ENCODE peak calls at places on chromosome 12, in five cellular contexts. J is body of pancreas, V is small intestine, B is tibial artery, U is heart left ventricle. T is an unnamed sample.

GRCh38 chr12:3998968-3999792 is 126.0 kb upstream of the PARP11 start:
- DNase-seq in J (peak), V (peak), B (no peak), U (no peak), T (no peak)

GRCh38 chr12:113469224-113469652 is 2.4 kb downstream of the LHX5 start:
- DNase-seq in J (no peak), V (no peak), B (no peak), U (no peak), T (no peak)

GRCh38 chr12:69435644-69436043 is 34.5 kb upstream of the FRS2 start:
- DNase-seq in J (no peak), V (no peak), B (no peak), U (no peak), T (no peak)

GRCh38 chr12:32083489-32083888 is 23.2 kb upstream of the BICD1 start:
- DNase-seq in J (no peak), V (no peak), B (no peak), U (no peak), T (no peak)

GRCh38 chr12:25420116-25420515 is 133.0 kb downstream of the LMNTD1 start:
- DNase-seq in J (no peak), V (no peak), B (no peak), U (no peak), T (no peak)

GRCh38 chr12:123062682-123063426 is 82.4 kb downstream of the ARL6IP4 start:
- DNase-seq in J (peak), V (peak), B (peak), U (peak), T (no peak)

GRCh38 chr12:3214508-3215365 is 137.6 kb downstream of the TSPAN9 start:
- DNase-seq in J (no peak), V (no peak), B (no peak), U (no peak), T (no peak)

GRCh38 chr12:106645074-106645421 is 62.2 kb downstream of the RFX4 start:
- DNase-seq in J (peak), V (peak), B (no peak), U (no peak), T (peak)

GRCh38 chr12:24409868-24410267 is 460.4 kb upstream of the SOX5 start:
- DNase-seq in J (no peak), V (no peak), B (no peak), U (no peak), T (no peak)

GRCh38 chr12:11719678-11720099 is 70.2 kb downstream of the ETV6 start:
- DNase-seq in J (peak), V (no peak), B (peak), U (peak), T (no peak)

GRCh38 chr12:70245458-70245857 is 2.2 kb downstream of the CNOT2 start:
- DNase-seq in J (no peak), V (no peak), B (no peak), U (no peak), T (no peak)

GRCh38 chr12:59472273-59472672 is 123.6 kb upstream of the SLC16A7 start:
- DNase-seq in J (no peak), V (no peak), B (no peak), U (no peak), T (no peak)

DNA sequence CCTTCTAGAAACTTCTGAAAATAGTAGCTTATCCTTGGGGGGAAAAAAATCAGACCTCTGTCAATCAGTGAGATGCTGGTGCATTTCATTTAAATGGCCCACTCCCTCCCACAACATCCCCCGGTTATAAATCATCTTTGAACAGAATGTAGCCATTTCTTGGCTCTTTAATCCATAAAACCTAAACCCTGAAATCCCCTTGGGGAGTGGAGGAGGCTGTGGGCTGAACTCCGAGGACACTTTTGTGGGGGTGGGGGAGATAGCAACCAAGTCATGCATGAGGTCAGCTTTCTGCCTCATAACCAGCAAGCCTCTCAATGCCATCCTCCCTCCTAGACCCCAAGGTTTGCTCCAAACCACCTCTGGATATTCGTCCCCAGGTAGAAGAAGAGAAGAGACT is 21.0 kb downstream of the HRK start:
- DNase-seq in J (no peak), V (no peak), B (no peak), U (no peak), T (no peak)
- H3K4me3 ChIP-seq in J (no peak), V (no peak), B (peak), U (peak), T (no peak)

GRCh38 chr12:54231236-54231635 is 42.5 kb upstream of the SMUG1 start:
- DNase-seq in J (no peak), V (no peak), B (no peak), U (no peak), T (no peak)

GRCh38 chr12:54230555-54230954 is 41.8 kb upstream of the SMUG1 start:
- DNase-seq in J (no peak), V (no peak), B (no peak), U (no peak), T (no peak)

GRCh38 chr12:54228471-54228870 is 39.7 kb upstream of the SMUG1 start:
- DNase-seq in J (no peak), V (no peak), B (no peak), U (no peak), T (no peak)

GRCh38 chr12:54227376-54227775 is 38.6 kb upstream of the SMUG1 start:
- DNase-seq in J (no peak), V (no peak), B (no peak), U (no peak), T (no peak)

DNA sequence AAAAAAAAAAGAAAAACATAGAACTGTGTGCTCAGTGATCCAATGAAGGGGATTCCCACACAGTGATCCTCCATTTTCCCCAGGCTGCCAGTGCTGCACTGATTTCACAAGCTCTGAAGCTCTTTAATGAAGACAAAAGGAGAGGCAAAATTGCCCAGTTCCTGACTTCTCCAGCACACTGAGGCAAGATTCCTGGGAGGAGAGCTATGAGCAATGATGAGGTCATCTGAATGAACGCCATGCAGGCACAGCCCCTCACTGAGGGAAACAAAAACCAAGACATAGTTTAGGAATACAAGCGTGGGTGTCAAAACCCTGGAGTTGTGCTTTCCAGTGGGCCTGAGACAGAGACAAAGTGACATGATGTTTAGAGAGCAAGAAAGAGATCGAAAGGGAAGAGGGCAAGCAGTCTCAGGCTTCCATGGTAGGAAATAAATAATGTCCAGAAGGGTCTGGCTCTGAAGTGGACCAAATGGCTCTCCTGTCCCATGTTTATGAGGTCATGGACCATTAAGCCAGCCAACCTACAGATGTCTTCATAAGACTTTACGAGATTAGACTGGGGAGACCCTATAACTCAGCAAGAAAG is 40.9 kb upstream of the SMUG1 start:
- DNase-seq in J (no peak), V (no peak), B (no peak), U (no peak), T (no peak)
- H3K27ac ChIP-seq in J (no peak), V (peak), B (peak), U (peak), T (peak)

GRCh38 chr12:87806310-87806709 is 222.9 kb downstream of the C12orf50 start:
- DNase-seq in J (no peak), V (no peak), B (no peak), U (no peak), T (no peak)

GRCh38 chr12:87796961-87797516 is 232.2 kb downstream of the C12orf50 start:
- DNase-seq in J (no peak), V (no peak), B (no peak), U (no peak), T (no peak)

GRCh38 chr12:87807127-87807526 is 222.1 kb downstream of the C12orf50 start:
- DNase-seq in J (no peak), V (peak), B (no peak), U (no peak), T (no peak)

GRCh38 chr12:87801860-87802720 is 227.1 kb downstream of the C12orf50 start:
- DNase-seq in J (no peak), V (peak), B (no peak), U (no peak), T (no peak)

DNA sequence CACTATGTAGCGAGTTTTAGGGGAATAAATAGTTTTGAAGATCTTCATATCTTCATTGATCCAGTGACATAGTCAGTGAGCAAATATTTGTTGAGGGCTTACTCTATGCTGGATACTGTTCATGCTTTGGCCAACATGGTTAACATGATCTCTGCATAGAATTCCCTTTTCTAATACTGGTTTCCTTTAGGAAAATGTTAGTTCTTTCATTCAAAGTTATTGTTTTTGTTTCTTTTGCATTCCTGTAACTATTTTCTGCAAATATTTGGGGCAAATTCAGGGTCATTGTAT is 226.5 kb downstream of the C12orf50 start:
- DNase-seq in J (no peak), V (no peak), B (no peak), U (no peak), T (no peak)
- H3K4me3 ChIP-seq in J (no peak), V (no peak), B (no peak), U (no peak), T (no peak)

DNA sequence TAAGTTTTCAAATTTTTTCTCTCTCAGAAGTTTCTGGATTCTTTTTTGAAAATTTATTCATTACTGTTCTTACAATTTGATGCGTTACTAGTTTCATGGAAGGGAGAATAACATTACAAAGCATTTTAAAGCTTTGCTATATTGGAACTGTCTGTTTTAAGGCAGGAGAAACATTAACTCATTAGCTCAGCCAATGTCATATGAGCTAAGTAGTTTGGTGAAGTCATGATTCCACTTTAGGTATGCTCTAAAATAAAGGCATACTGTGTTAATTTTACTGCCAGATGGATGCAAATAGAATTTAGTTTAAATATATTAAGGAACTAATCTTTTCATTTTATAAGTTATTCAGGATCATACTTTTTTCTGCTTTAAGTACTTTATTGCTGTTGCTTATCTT is 46.0 kb downstream of the ARID2 start:
- DNase-seq in J (no peak), V (no peak), B (no peak), U (no peak), T (no peak)
- H3K27ac ChIP-seq in J (no peak), V (no peak), B (no peak), U (peak), T (no peak)

GRCh38 chr12:133204264-133204603 is 22.9 kb downstream of the ZNF268 start:
- DNase-seq in J (no peak), V (no peak), B (no peak), U (no peak), T (no peak)
- H3K4me3 ChIP-seq in J (no peak), V (no peak), B (no peak), U (no peak), T (no peak)

DNA sequence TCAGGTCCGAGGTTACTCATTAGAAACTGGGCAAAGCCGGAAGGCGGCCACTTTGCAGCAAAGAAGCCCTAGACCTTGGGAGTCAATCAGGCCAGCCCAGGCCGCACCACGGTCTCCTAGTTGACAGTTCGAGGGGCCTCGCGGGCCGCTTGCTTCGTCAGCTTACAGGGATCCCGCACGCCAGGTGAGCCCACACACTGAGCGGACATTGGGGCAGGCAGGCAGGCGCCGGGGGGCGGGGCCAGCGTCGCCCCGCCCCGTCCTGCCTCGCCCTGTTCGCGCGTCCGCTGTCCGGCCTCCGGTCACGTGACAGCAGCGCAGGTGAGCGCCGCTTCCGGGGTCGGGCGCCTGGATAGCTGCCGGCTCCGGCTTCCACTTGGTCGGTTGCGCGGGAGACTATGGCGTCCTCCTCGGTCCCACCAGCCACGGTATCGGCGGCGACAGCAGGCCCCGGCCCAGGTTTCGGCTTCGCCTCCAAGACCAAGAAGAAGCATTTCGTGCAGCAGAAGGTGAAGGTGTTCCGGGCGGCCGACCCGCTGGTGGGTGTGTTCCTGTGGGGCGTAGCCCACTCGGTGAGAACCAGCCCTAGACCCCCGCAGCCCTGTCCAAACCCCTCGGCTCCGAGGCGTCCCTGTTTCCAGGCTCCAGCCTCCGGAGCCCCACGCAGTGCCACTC is at the start of gene PIP4K2C:
- DNase-seq in J (peak), V (peak), B (peak), U (peak), T (peak)
- H3K27ac ChIP-seq in J (peak), V (peak), B (peak), U (peak), T (peak)

GRCh38 chr12:47311011-47311410 is 231.3 kb upstream of the AMIGO2 start:
- DNase-seq in J (no peak), V (no peak), B (no peak), U (no peak), T (no peak)

GRCh38 chr12:47305464-47305863 is 225.7 kb upstream of the AMIGO2 start:
- DNase-seq in J (no peak), V (no peak), B (no peak), U (no peak), T (no peak)

GRCh38 chr12:47308672-47309071 is 228.9 kb upstream of the AMIGO2 start:
- DNase-seq in J (no peak), V (no peak), B (no peak), U (no peak), T (no peak)

GRCh38 chr12:47306130-47306529 is 226.4 kb upstream of the AMIGO2 start:
- DNase-seq in J (no peak), V (no peak), B (no peak), U (no peak), T (no peak)

DNA sequence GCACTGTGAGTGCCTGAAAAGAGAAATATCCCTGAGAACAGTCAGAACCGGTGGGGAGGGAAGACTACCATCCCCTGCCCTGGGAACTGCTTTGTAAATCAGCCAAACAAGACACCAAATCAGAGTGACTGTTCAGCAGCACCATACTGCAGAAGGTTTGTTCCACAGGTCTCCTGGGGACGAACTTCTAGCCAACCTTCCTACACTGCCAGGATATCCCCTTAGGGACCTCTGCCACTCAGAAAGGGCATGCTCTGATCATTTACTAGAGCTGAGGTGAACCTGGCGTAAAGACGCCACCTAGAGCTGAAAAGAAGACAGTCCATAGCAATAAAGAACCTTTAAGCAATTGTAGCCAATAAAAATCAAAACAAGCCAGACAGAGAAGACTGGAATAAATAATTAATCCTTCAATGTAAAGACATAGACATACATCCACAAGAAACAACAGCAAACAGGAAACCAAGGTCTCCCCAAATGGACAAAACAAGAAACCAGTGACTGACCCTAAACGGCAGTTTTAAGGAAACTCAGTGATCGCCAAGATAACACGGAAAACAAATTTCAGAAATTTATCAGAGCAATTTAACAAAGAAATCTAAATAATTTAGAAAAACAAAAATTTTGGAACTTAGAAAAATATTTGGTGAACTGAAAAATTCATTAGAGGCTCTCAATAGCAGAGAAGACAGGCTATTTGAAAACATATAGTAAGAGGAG is 228.1 kb upstream of the AMIGO2 start:
- DNase-seq in J (peak), V (peak), B (peak), U (no peak), T (no peak)
- H3K4me3 ChIP-seq in J (no peak), V (no peak), B (no peak), U (no peak), T (no peak)

T was measured in tibial nerve.